ENCODE peak calls at places on chromosomes 13 and 19, in eight cellular contexts. B is GM04504; A is SK-MEL-5; V is aorta; C is PC-3; F is effector CD4-positive, alpha-beta T cell; Q is GM20000; N is stimulated activated naive CD8-positive, alpha-beta T cell treated with anti-CD3 and anti-CD28 coated beads, Interleukin-15, amount 100 ng/mL, for 72 hours. I is an unnamed sample.

GRCh38 chr13:82947121-82948077 is 934.9 kb downstream of the SLITRK1 start:
- DNase-seq in A (no peak), B (no peak), Q (no peak), N (no peak), C (peak; percentile 70), V (no peak), F (no peak), I (no peak)

GRCh38 chr13:58960909-58961308 is 1202.8 kb downstream of the DIAPH3 start:
- DNase-seq in F (no peak), C (peak; percentile 7), V (no peak), Q (no peak), N (no peak), A (peak; percentile 49), B (no peak), I (no peak)

GRCh38 chr13:97977982-97978381 is 24.5 kb downstream of the IPO5 start:
- DNase-seq in V (no peak), Q (no peak), F (no peak), N (no peak), C (no peak), A (no peak), B (no peak), I (no peak)

GRCh38 chr19:44776402-44777096 is 1.1 kb upstream of the CBLC start:
- DNase-seq in Q (no peak), C (peak; percentile 88), B (no peak), A (no peak), F (no peak), N (no peak), V (no peak), I (no peak)

GRCh38 chr13:50376895-50377575 is 361.8 kb downstream of the KCNRG start:
- DNase-seq in A (peak; percentile 61), F (no peak), N (no peak), C (peak; percentile 28), V (no peak), B (no peak), Q (no peak), I (no peak)

GRCh38 chr19:18849838-18850400 is 18.2 kb downstream of the UPF1 start:
- DNase-seq in F (no peak), V (peak; percentile 64), C (no peak), N (no peak), Q (no peak), A (no peak), B (no peak), I (peak; percentile 47)

GRCh38 chr13:73025212-73026012 is 33.4 kb upstream of the KLF5 start:
- DNase-seq in F (no peak), V (no peak), A (no peak), N (no peak), C (no peak), B (no peak), Q (peak; percentile 8), I (no peak)

GRCh38 chr19:14758816-14759215 is 19.5 kb downstream of the ADGRE2 start:
- DNase-seq in V (no peak), B (no peak), Q (no peak), N (no peak), C (peak; percentile 20), A (no peak), F (no peak), I (peak; percentile 17)

GRCh38 chr19:15885167-15885566 is 12.7 kb downstream of the CYP4F2 start:
- DNase-seq in F (no peak), B (no peak), N (no peak), V (no peak), C (no peak), Q (no peak), A (no peak), I (no peak)

GRCh38 chr19:18645035-18645511 is 8.2 kb downstream of the KLHL26 start:
- DNase-seq in A (no peak), Q (no peak), V (peak; percentile 89), B (no peak), F (no peak), N (no peak), C (no peak), I (peak; percentile 69)

GRCh38 chr13:40780822-40781401 is 8.5 kb upstream of the SLC25A15 start:
- DNase-seq in A (peak; percentile 45), F (no peak), V (no peak), C (no peak), N (no peak), B (no peak), Q (no peak), I (no peak)

GRCh38 chr19:46611791-46612190 is 10.7 kb downstream of the CALM3 start:
- DNase-seq in C (no peak), A (no peak), F (no peak), Q (no peak), N (no peak), B (no peak), V (peak; percentile 57), I (no peak)

GRCh38 chr19:34365463-34366401 is 736 bp downstream of the GPI start:
- DNase-seq in Q (no peak), N (peak; percentile 27), C (peak; percentile 14), A (no peak), B (no peak), V (peak; percentile 85), F (no peak), I (peak; percentile 85)

GRCh38 chr19:34711890-34712289 is 22.2 kb upstream of the ZNF181 start:
- DNase-seq in F (no peak), C (no peak), V (no peak), N (no peak), Q (no peak), B (no peak), A (no peak), I (no peak)

GRCh38 chr19:39824143-39825092 is 9.5 kb downstream of the DYRK1B start:
- DNase-seq in A (peak; percentile 94), C (peak; percentile 87), B (peak; percentile 82), F (peak; percentile 86), V (peak; percentile 93), Q (peak; percentile 94), N (peak; percentile 91), I (peak; percentile 94)

GRCh38 chr19:35331551-35332214 is 2.7 kb downstream of the CD22 start:
- DNase-seq in V (no peak), A (no peak), F (no peak), N (no peak), B (no peak), Q (no peak), C (no peak), I (no peak)

GRCh38 chr13:113582841-113583631 is 1.5 kb upstream of the TFDP1 start:
- DNase-seq in C (no peak), A (no peak), B (no peak), F (no peak), Q (no peak), V (peak; percentile 65), N (no peak), I (peak; percentile 54)

GRCh38 chr19:15551183-15552004 is 43.1 kb downstream of the CYP4F22 start:
- DNase-seq in V (peak; percentile 78), F (peak; percentile 56), A (peak; percentile 46), N (peak; percentile 76), Q (peak; percentile 56), B (no peak), C (peak; percentile 51), I (peak; percentile 80)

GRCh38 chr13:109764474-109765292 is 21.7 kb downstream of the IRS2 start:
- DNase-seq in C (no peak), N (no peak), V (no peak), F (no peak), Q (no peak), A (peak; percentile 66), B (no peak), I (no peak)

GRCh38 chr13:86446311-86446710 is 647.1 kb upstream of the SLITRK6 start:
- DNase-seq in F (no peak), C (peak; percentile 49), V (no peak), Q (no peak), N (no peak), A (peak; percentile 25), B (no peak), I (no peak)

GRCh38 chr13:33617055-33617454 is 200.9 kb upstream of the RFC3 start:
- DNase-seq in C (no peak), A (no peak), V (no peak), B (no peak), F (no peak), Q (no peak), N (no peak), I (no peak)

GRCh38 chr13:33639640-33640080 is 178.3 kb upstream of the RFC3 start:
- DNase-seq in B (no peak), A (no peak), V (no peak), N (peak; percentile 61), C (peak; percentile 39), Q (peak; percentile 15), F (no peak), I (no peak)

GRCh38 chr19:51246153-51246552 is 4.7 kb upstream of the SIGLECL1 start:
- DNase-seq in F (no peak), V (no peak), N (no peak), B (no peak), C (peak; percentile 46), A (peak; percentile 22), Q (no peak), I (no peak)

GRCh38 chr13:27965343-27965739 is 3.8 kb downstream of the CDX2 start:
- DNase-seq in N (no peak), Q (no peak), C (no peak), A (no peak), V (no peak), B (no peak), F (no peak), I (no peak)

I was measured in kidney.